ENCODE peak calls at places on chromosomes 2 and 18, in six cellular contexts. B is bronchial epithelial cell; A is lower lobe of right lung; G is CD4-positive, alpha-beta T cell; Q is GM23338; H is H9. O is an unnamed sample.

GRCh38 chr2:212495076-212495475 is 43.5 kb downstream of the ERBB4 start:
- DNase-seq in B (peak; percentile 69), A (no peak), G (no peak), Q (no peak), H (no peak), O (no peak)

GRCh38 chr2:28608829-28609400 is 113.1 kb downstream of the PLB1 start:
- DNase-seq in B (no peak), A (no peak), G (no peak), Q (no peak), H (no peak), O (no peak)

GRCh38 chr2:129908721-129909373 is 70.6 kb upstream of the RAB6C start:
- DNase-seq in B (no peak), A (no peak), G (no peak), Q (peak; percentile 24), H (peak; percentile 40), O (no peak)

GRCh38 chr18:66119347-66119746 is 368.5 kb downstream of the CDH7 start:
- DNase-seq in B (no peak), A (no peak), G (no peak), Q (no peak), H (no peak), O (no peak)

GRCh38 chr2:64606495-64607363 is 47.0 kb downstream of the SERTAD2 start:
- DNase-seq in B (peak; percentile 93), A (peak; percentile 91), G (peak; percentile 78), Q (peak; percentile 75), H (peak; percentile 87), O (no peak)

GRCh38 chr2:3959372-3959771 is 256.0 kb downstream of the DCDC2C start:
- DNase-seq in B (peak; percentile 23), A (no peak), G (no peak), Q (peak; percentile 68), H (no peak), O (no peak)

GRCh38 chr2:12928706-12929291 is 212.1 kb downstream of the TRIB2 start:
- DNase-seq in B (peak; percentile 55), A (no peak), G (no peak), Q (peak; percentile 69), H (no peak), O (no peak)

GRCh38 chr2:28909655-28910054 is 15.2 kb downstream of the WDR43 start:
- DNase-seq in B (no peak), A (no peak), G (no peak), Q (no peak), H (no peak), O (no peak)

GRCh38 chr2:14702258-14702657 is 69.7 kb downstream of the LRATD1 start:
- DNase-seq in B (peak; percentile 72), A (no peak), G (no peak), Q (no peak), H (no peak), O (no peak)

GRCh38 chr2:66733361-66733760 is 298.4 kb downstream of the MEIS1 start:
- DNase-seq in B (no peak), A (no peak), G (no peak), Q (no peak), H (no peak), O (no peak)

GRCh38 chr2:85066874-85067351 is 66.3 kb upstream of the TCF7L1 start:
- DNase-seq in B (peak; percentile 62), A (peak; percentile 80), G (peak; percentile 6), Q (peak; percentile 98), H (peak; percentile 90), O (peak; percentile 88)

GRCh38 chr2:23385748-23386421 is 906 bp downstream of the KLHL29 start:
- DNase-seq in B (no peak), A (no peak), G (no peak), Q (peak; percentile 59), H (no peak), O (no peak)

GRCh38 chr2:157838442-157839161 is 37.5 kb downstream of the ACVR1 start:
- DNase-seq in B (peak; percentile 85), A (no peak), G (no peak), Q (peak; percentile 38), H (no peak), O (no peak)

GRCh38 chr2:217517402-217517801 is 485.4 kb downstream of the TNS1 start:
- DNase-seq in B (peak; percentile 18), A (no peak), G (no peak), Q (no peak), H (no peak), O (no peak)

GRCh38 chr2:53593891-53594585 is 173.6 kb upstream of the CHAC2 start:
- DNase-seq in B (peak; percentile 74), A (no peak), G (no peak), Q (no peak), H (no peak), O (no peak)

GRCh38 chr18:7590800-7591560 is 23.9 kb downstream of the PTPRM start:
- DNase-seq in B (no peak), A (no peak), G (no peak), Q (no peak), H (no peak), O (no peak)

GRCh38 chr2:15801904-15802303 is 138.4 kb upstream of the MYCN start:
- DNase-seq in B (no peak), A (no peak), G (no peak), Q (no peak), H (no peak), O (no peak)

GRCh38 chr2:160812830-160813505 is 319.4 kb upstream of the RBMS1 start:
- DNase-seq in B (peak; percentile 27), A (no peak), G (no peak), Q (no peak), H (no peak), O (no peak)

DNA sequence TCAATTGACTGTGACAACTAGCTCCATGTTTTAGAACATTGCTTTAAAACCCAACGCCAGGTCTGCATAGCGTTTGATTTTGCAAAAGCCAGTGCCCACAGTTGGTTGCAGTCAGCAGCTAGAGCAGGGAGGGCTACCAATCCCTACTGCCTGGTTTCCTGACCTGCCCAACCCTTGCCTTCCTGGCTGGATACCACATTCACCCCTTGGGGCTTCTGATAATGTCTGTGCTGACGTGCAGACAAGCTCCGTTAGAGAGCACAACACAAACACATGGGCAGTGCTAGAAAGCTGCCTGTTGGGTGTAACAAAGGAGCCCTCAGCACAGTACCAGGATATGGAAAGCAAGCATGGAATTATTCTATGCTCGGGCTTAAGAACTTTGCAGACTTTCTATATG is 71.4 kb upstream of the THSD7B start:
- DNase-seq in B (no peak), A (no peak), G (no peak), Q (peak; percentile 2), H (peak; percentile 26), O (no peak)
- TF ChIP-seq CTCF in B (no peak), A (no peak), G (no peak), Q (no peak), H (no peak), O (no peak)

DNA sequence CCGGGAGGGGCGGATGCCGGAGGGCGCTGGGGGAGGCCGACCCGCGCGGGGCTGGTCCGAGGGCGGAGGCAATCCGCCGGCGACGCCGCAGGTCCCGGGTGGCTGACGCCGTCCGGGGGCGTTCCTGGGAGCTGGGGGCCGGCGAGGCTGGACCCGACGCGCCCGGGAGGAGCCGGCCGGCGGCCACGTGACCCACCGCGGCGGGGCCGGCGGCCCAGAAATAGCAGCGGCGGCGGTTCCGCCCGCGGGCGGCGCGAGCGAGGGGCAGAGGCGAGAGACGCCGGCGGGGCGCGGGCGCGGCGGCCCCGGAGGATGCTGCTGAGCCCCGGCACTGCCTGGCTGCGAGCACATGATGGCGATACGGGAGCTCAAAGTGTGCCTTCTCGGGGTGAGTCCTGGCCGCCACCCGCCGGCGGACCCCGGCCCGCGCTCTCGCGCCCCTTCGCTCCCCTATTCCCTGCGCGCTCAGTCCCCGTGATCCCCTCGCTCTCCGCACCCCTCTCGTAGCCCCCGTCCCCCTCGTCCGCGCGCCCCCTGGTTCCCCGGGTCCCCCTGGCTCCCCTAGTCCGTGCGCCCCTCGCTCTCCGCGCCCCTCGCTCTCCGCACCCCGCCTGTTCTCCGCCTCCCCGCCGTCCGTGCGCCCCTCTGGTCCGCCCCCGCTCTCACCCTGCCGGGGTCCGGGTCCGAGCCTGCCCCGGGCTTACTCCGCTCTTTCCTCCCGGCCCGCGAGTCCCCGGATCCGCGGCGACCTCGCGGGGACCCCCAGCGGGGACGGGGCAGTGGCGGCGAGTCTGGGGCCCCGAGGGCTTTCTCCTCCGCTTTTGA is at the start of gene RAB31:
- DNase-seq in B (no peak), A (peak; percentile 89), G (no peak), Q (peak; percentile 57), H (peak; percentile 62), O (peak; percentile 40)
- TF ChIP-seq CTCF in B (no peak), A (no peak), G (no peak), Q (no peak), H (peak; percentile 17), O (no peak)

DNA sequence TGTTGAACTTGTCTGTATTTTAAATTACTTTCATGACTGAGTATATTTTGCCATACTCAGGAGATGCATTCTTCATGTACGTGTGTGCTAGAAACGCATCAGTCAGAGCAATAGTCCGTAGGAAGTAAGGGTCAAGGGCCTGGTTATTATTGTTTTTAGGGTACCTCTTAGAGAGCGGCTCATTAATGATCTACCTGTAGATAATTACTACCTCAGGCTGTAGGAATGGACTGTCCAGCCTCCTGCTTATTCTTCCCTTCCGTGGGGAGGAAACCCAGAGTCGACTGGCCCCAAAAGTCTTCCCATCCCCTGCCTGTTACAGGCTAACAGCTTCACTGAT is 36.3 kb downstream of the TTC39C start:
- DNase-seq in B (no peak), A (no peak), G (no peak), Q (no peak), H (no peak), O (no peak)
- TF ChIP-seq CTCF in B (no peak), A (no peak), G (no peak), Q (no peak), H (no peak), O (no peak)

GRCh38 chr18:23237524-23238151 is 102.4 kb downstream of the CABLES1 start:
- DNase-seq in B (peak; percentile 46), A (peak; percentile 73), G (peak; percentile 18), Q (peak; percentile 45), H (peak; percentile 86), O (peak; percentile 8)
- TF ChIP-seq CTCF in B (peak; percentile 31), A (peak; percentile 41), G (no peak), Q (peak; percentile 6), H (peak; percentile 54), O (no peak)

DNA sequence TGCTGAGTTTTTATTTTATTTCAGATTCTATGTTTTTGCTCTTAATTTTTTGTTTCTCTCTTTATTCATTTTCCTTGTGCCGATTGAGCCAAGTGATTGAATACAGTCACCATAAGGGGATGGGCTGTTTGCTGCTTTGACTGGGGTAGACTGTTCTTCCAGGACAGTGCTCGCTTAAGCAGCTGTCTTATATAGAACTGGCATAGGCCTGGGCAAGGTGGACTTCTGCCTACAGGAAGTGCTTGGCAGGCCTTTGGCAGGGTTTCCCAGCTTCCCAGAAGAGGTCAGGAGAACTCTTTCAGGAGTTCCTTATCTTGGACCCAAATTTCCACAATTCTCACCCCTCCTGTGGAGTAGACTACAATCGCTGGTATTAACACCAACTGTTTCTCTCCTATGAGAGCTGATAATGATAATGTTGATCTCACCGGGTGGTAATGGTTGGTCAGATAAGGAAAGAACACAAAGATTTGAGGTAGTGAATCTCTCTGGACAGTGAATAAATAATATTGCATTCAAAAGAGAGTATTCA is 207.5 kb upstream of the ST6GAL2 start:
- DNase-seq in B (no peak), A (no peak), G (no peak), Q (no peak), H (no peak), O (no peak)
- TF ChIP-seq CTCF in B (no peak), A (no peak), G (no peak), Q (no peak), H (no peak), O (no peak)

GRCh38 chr2:105344704-105345345 is 7.5 kb downstream of the C2orf49 start:
- DNase-seq in B (peak; percentile 45), A (no peak), G (no peak), Q (peak; percentile 49), H (no peak), O (no peak)
- TF ChIP-seq CTCF in B (peak; percentile 5), A (peak; percentile 20), G (peak; percentile 42), Q (peak; percentile 19), H (peak; percentile 56), O (peak; percentile 63)

O was measured in neural crest cell.